ENCODE peak calls at places on chromosomes 12 and 14, in nine cellular contexts. O is pancreas; B is NCI-H1092 treated with DMSO at 0.1 percent for 48 hours; F is HEK293T; W is caudate nucleus; V is cardiac fibroblast; E is CD4-positive, CD25-positive, alpha-beta regulatory T cell; T is fibroblast of lung; M is effector CD4-positive, alpha-beta T cell. U is an unnamed sample.
A peak's percentile ranks its signal among the peaks of the same experiment; 100 is the strongest.

GRCh38 chr12:16324772-16325171 is 22.7 kb upstream of the MGST1 start:
- DNase-seq in E (no peak), O (no peak), V (no peak), T (no peak), M (no peak), B (peak; percentile 53), F (no peak), W (no peak), U (no peak)

GRCh38 chr14:105532735-105533141 is 6.4 kb downstream of the TMEM121 start:
- DNase-seq in M (no peak), V (peak; percentile 42), T (peak; percentile 7), O (no peak), B (no peak), E (no peak), W (no peak), F (peak; percentile 72), U (no peak)

GRCh38 chr14:75289840-75290388 is 11.3 kb downstream of the FOS start:
- DNase-seq in O (no peak), E (no peak), F (no peak), B (no peak), W (no peak), V (no peak), T (no peak), M (no peak), U (no peak)

GRCh38 chr12:138898-139534 is 72.4 kb downstream of the IQSEC3 start:
- DNase-seq in E (no peak), O (no peak), V (peak; percentile 16), M (no peak), B (no peak), T (peak; percentile 4), W (no peak), F (no peak), U (no peak)

GRCh38 chr14:76774471-76775158 is 13.3 kb downstream of the VASH1 start:
- DNase-seq in B (no peak), V (no peak), T (no peak), O (no peak), W (no peak), M (no peak), F (no peak), E (no peak), U (no peak)

GRCh38 chr12:6387541-6387940 is 3.6 kb downstream of the LTBR start:
- DNase-seq in T (no peak), W (no peak), F (no peak), E (no peak), B (no peak), M (no peak), V (no peak), O (no peak), U (no peak)

GRCh38 chr14:32657081-32657480 is 281.6 kb upstream of the NPAS3 start:
- DNase-seq in E (no peak), O (no peak), T (peak; percentile 92), V (peak; percentile 89), F (no peak), B (no peak), M (no peak), W (peak; percentile 2), U (no peak)

GRCh38 chr12:55699471-55700055 is 8.1 kb downstream of the ITGA7 start:
- DNase-seq in F (no peak), B (no peak), M (no peak), T (no peak), V (no peak), E (no peak), O (no peak), W (no peak), U (no peak)

GRCh38 chr12:116539361-116539771 is 19.8 kb upstream of the MAP1LC3B2 start:
- DNase-seq in F (no peak), W (no peak), E (no peak), O (no peak), V (peak; percentile 44), B (no peak), T (peak; percentile 24), M (no peak), U (no peak)

GRCh38 chr12:22919883-22920282 is 294.9 kb downstream of the ETNK1 start:
- DNase-seq in T (no peak), V (no peak), M (no peak), O (no peak), B (no peak), W (no peak), F (no peak), E (no peak), U (no peak)

GRCh38 chr12:3795096-3795799 is 42.3 kb upstream of the CRACR2A start:
- DNase-seq in F (no peak), B (peak; percentile 96), E (no peak), V (no peak), O (no peak), M (no peak), W (no peak), T (no peak), U (no peak)

GRCh38 chr12:53097207-53097563 is 282 bp upstream of the IGFBP6 start:
- DNase-seq in E (no peak), M (no peak), F (no peak), B (no peak), T (peak; percentile 55), O (no peak), W (no peak), V (peak; percentile 55), U (no peak)

GRCh38 chr14:22547309-22547947 is 41.6 kb downstream of the DAD1 start:
- DNase-seq in T (no peak), E (no peak), O (no peak), F (no peak), B (no peak), W (no peak), V (no peak), M (no peak), U (no peak)